ENCODE peak calls at places on chromosomes 5 and 9, in seven cellular contexts. One of them, this sample, is unnamed.

GRCh38 chr9:38380230-38380871 is 12.2 kb upstream of the ALDH1B1 start:
- DNase-seq in aorta: no peak
- DNase-seq in HT1080: peak; percentile 28
- DNase-seq in HEK293T: no peak
- DNase-seq in A549: no peak
- DNase-seq in ascending aorta: no peak
- DNase-seq in anterior cingulate cortex: no peak
- DNase-seq in this sample: no peak

GRCh38 chr9:5481744-5482027 is 28.6 kb upstream of the PDCD1LG2 start:
- DNase-seq in A549: no peak
- DNase-seq in anterior cingulate cortex: no peak
- DNase-seq in aorta: no peak
- DNase-seq in HEK293T: no peak
- DNase-seq in HT1080: no peak
- DNase-seq in ascending aorta: no peak
- DNase-seq in this sample: no peak

GRCh38 chr9:101028346-101029299 is at the start of gene PLPPR1:
- DNase-seq in aorta: peak; percentile 36
- DNase-seq in HT1080: peak; percentile 18
- DNase-seq in HEK293T: peak; percentile 79
- DNase-seq in anterior cingulate cortex: peak; percentile 85
- DNase-seq in A549: peak; percentile 44
- DNase-seq in ascending aorta: no peak
- DNase-seq in this sample: peak; percentile 89

GRCh38 chr5:135641329-135642178 is 62.8 kb upstream of the CXCL14 start:
- DNase-seq in HT1080: no peak
- DNase-seq in HEK293T: no peak
- DNase-seq in aorta: no peak
- DNase-seq in anterior cingulate cortex: no peak
- DNase-seq in A549: no peak
- DNase-seq in ascending aorta: no peak
- DNase-seq in this sample: no peak

GRCh38 chr5:80865547-80865946 is 94.6 kb upstream of the RASGRF2 start:
- DNase-seq in HT1080: no peak
- DNase-seq in HEK293T: no peak
- DNase-seq in anterior cingulate cortex: no peak
- DNase-seq in aorta: no peak
- DNase-seq in A549: no peak
- DNase-seq in ascending aorta: no peak
- DNase-seq in this sample: no peak

GRCh38 chr9:124754289-124754688 is 16.8 kb downstream of the NR6A1 start:
- DNase-seq in aorta: no peak
- DNase-seq in HT1080: no peak
- DNase-seq in A549: no peak
- DNase-seq in ascending aorta: no peak
- DNase-seq in anterior cingulate cortex: no peak
- DNase-seq in HEK293T: no peak
- DNase-seq in this sample: peak; percentile 34

GRCh38 chr5:125536095-125536494 is 789.7 kb upstream of the ZNF608 start:
- DNase-seq in ascending aorta: no peak
- DNase-seq in anterior cingulate cortex: no peak
- DNase-seq in HEK293T: no peak
- DNase-seq in A549: no peak
- DNase-seq in HT1080: no peak
- DNase-seq in aorta: no peak
- DNase-seq in this sample: no peak

GRCh38 chr5:82387041-82387818 is 109.1 kb upstream of the RPS23 start:
- DNase-seq in anterior cingulate cortex: no peak
- DNase-seq in aorta: no peak
- DNase-seq in A549: peak; percentile 58
- DNase-seq in ascending aorta: no peak
- DNase-seq in HT1080: peak; percentile 23
- DNase-seq in HEK293T: peak; percentile 39
- DNase-seq in this sample: peak; percentile 79

GRCh38 chr9:6646028-6646636 is 603 bp upstream of the GLDC start:
- DNase-seq in ascending aorta: no peak
- DNase-seq in HEK293T: no peak
- DNase-seq in HT1080: no peak
- DNase-seq in A549: no peak
- DNase-seq in anterior cingulate cortex: no peak
- DNase-seq in aorta: no peak
- DNase-seq in this sample: no peak

GRCh38 chr9:32430720-32431119 is 46.3 kb downstream of the ACO1 start:
- DNase-seq in HEK293T: no peak
- DNase-seq in anterior cingulate cortex: no peak
- DNase-seq in A549: no peak
- DNase-seq in HT1080: peak; percentile 75
- DNase-seq in aorta: no peak
- DNase-seq in ascending aorta: no peak
- DNase-seq in this sample: no peak

GRCh38 chr9:132923346-132923902 is 21.0 kb downstream of the TSC1 start:
- DNase-seq in HT1080: no peak
- DNase-seq in anterior cingulate cortex: no peak
- DNase-seq in ascending aorta: no peak
- DNase-seq in A549: no peak
- DNase-seq in HEK293T: no peak
- DNase-seq in aorta: no peak
- DNase-seq in this sample: no peak

GRCh38 chr5:122772446-122772845 is 2.4 kb upstream of the SNX2 start:
- DNase-seq in ascending aorta: no peak
- DNase-seq in aorta: no peak
- DNase-seq in HEK293T: no peak
- DNase-seq in A549: no peak
- DNase-seq in HT1080: peak; percentile 33
- DNase-seq in anterior cingulate cortex: no peak
- DNase-seq in this sample: peak; percentile 41

GRCh38 chr5:102289251-102289899 is 6.7 kb downstream of the SLCO4C1 start:
- DNase-seq in anterior cingulate cortex: no peak
- DNase-seq in A549: no peak
- DNase-seq in HT1080: no peak
- DNase-seq in ascending aorta: no peak
- DNase-seq in aorta: no peak
- DNase-seq in HEK293T: no peak
- DNase-seq in this sample: no peak

GRCh38 chr5:173917788-173918786 is 29.9 kb downstream of the CPEB4 start:
- DNase-seq in HEK293T: peak; percentile 76
- DNase-seq in HT1080: peak; percentile 69
- DNase-seq in aorta: peak; percentile 68
- DNase-seq in anterior cingulate cortex: no peak
- DNase-seq in ascending aorta: no peak
- DNase-seq in A549: peak; percentile 83
- DNase-seq in this sample: peak; percentile 89

GRCh38 chr5:74200560-74200959 is 440.0 kb downstream of the ENC1 start:
- DNase-seq in HEK293T: no peak
- DNase-seq in A549: no peak
- DNase-seq in aorta: no peak
- DNase-seq in anterior cingulate cortex: no peak
- DNase-seq in ascending aorta: no peak
- DNase-seq in HT1080: peak; percentile 30
- DNase-seq in this sample: no peak

GRCh38 chr9:125561497-125562148 is 145.4 kb downstream of the MAPKAP1 start:
- DNase-seq in HEK293T: no peak
- DNase-seq in aorta: no peak
- DNase-seq in anterior cingulate cortex: no peak
- DNase-seq in ascending aorta: no peak
- DNase-seq in A549: no peak
- DNase-seq in HT1080: no peak
- DNase-seq in this sample: no peak

GRCh38 chr5:72141440-72142271 is 34.4 kb downstream of the MAP1B start:
- DNase-seq in anterior cingulate cortex: no peak
- DNase-seq in A549: peak; percentile 19
- DNase-seq in HT1080: peak; percentile 83
- DNase-seq in HEK293T: no peak
- DNase-seq in aorta: peak; percentile 66
- DNase-seq in ascending aorta: no peak
- DNase-seq in this sample: no peak

GRCh38 chr9:135968601-135969000 is 7.4 kb upstream of the UBAC1 start:
- DNase-seq in anterior cingulate cortex: no peak
- DNase-seq in HT1080: no peak
- DNase-seq in A549: no peak
- DNase-seq in HEK293T: no peak
- DNase-seq in aorta: no peak
- DNase-seq in ascending aorta: no peak
- DNase-seq in this sample: peak; percentile 47

GRCh38 chr5:142070000-142070399 is 38.6 kb upstream of the NDFIP1 start:
- DNase-seq in ascending aorta: no peak
- DNase-seq in anterior cingulate cortex: no peak
- DNase-seq in aorta: no peak
- DNase-seq in HT1080: no peak
- DNase-seq in HEK293T: no peak
- DNase-seq in A549: no peak
- DNase-seq in this sample: peak; percentile 40

GRCh38 chr5:62340392-62340791 is 34.4 kb downstream of the KIF2A start:
- DNase-seq in anterior cingulate cortex: no peak
- DNase-seq in HT1080: no peak
- DNase-seq in ascending aorta: no peak
- DNase-seq in A549: peak; percentile 38
- DNase-seq in aorta: no peak
- DNase-seq in HEK293T: no peak
- DNase-seq in this sample: peak; percentile 38

GRCh38 chr9:69758981-69759477 is 782 bp downstream of the PTAR1 start:
- DNase-seq in anterior cingulate cortex: no peak
- DNase-seq in HEK293T: no peak
- DNase-seq in A549: no peak
- DNase-seq in HT1080: no peak
- DNase-seq in ascending aorta: no peak
- DNase-seq in aorta: no peak
- DNase-seq in this sample: no peak

GRCh38 chr5:95084757-95085156 is 200.1 kb downstream of the MCTP1 start:
- DNase-seq in HT1080: no peak
- DNase-seq in A549: no peak
- DNase-seq in HEK293T: no peak
- DNase-seq in anterior cingulate cortex: no peak
- DNase-seq in aorta: no peak
- DNase-seq in ascending aorta: no peak
- DNase-seq in this sample: no peak

GRCh38 chr9:133253268-133253667 is 21.7 kb downstream of the ABO start:
- DNase-seq in A549: no peak
- DNase-seq in ascending aorta: no peak
- DNase-seq in HT1080: no peak
- DNase-seq in HEK293T: no peak
- DNase-seq in aorta: no peak
- DNase-seq in anterior cingulate cortex: no peak
- DNase-seq in this sample: no peak

GRCh38 chr5:129063483-129064136 is 30.9 kb upstream of the ISOC1 start:
- DNase-seq in anterior cingulate cortex: no peak
- DNase-seq in ascending aorta: no peak
- DNase-seq in A549: no peak
- DNase-seq in HEK293T: no peak
- DNase-seq in aorta: no peak
- DNase-seq in HT1080: peak; percentile 21
- DNase-seq in this sample: peak; percentile 77

GRCh38 chr9:72396247-72397091 is 31.5 kb upstream of the ZFAND5 start:
- DNase-seq in anterior cingulate cortex: no peak
- DNase-seq in aorta: no peak
- DNase-seq in HEK293T: no peak
- DNase-seq in HT1080: peak; percentile 23
- DNase-seq in ascending aorta: no peak
- DNase-seq in A549: peak; percentile 28
- DNase-seq in this sample: no peak

GRCh38 chr9:36987891-36988290 is 46.2 kb downstream of the PAX5 start:
- DNase-seq in HEK293T: no peak
- DNase-seq in A549: no peak
- DNase-seq in HT1080: peak; percentile 43
- DNase-seq in aorta: no peak
- DNase-seq in ascending aorta: no peak
- DNase-seq in anterior cingulate cortex: no peak
- DNase-seq in this sample: no peak

GRCh38 chr5:1400936-1401335 is 44.3 kb downstream of the SLC6A3 start:
- DNase-seq in HEK293T: no peak
- DNase-seq in A549: no peak
- DNase-seq in HT1080: no peak
- DNase-seq in anterior cingulate cortex: no peak
- DNase-seq in aorta: no peak
- DNase-seq in ascending aorta: no peak
- DNase-seq in this sample: no peak

GRCh38 chr9:13502503-13502902 is 223.0 kb upstream of the MPDZ start:
- DNase-seq in A549: no peak
- DNase-seq in anterior cingulate cortex: no peak
- DNase-seq in HT1080: no peak
- DNase-seq in HEK293T: no peak
- DNase-seq in ascending aorta: no peak
- DNase-seq in aorta: no peak
- DNase-seq in this sample: peak; percentile 42

GRCh38 chr9:131008909-131009618 is at the start of gene LAMC3:
- DNase-seq in ascending aorta: no peak
- DNase-seq in A549: peak; percentile 65
- DNase-seq in anterior cingulate cortex: no peak
- DNase-seq in aorta: no peak
- DNase-seq in HT1080: no peak
- DNase-seq in HEK293T: peak; percentile 71
- DNase-seq in this sample: peak; percentile 70

GRCh38 chr9:98135558-98135934 is 16.5 kb upstream of the TRIM14 start:
- DNase-seq in ascending aorta: no peak
- DNase-seq in HEK293T: no peak
- DNase-seq in A549: no peak
- DNase-seq in HT1080: no peak
- DNase-seq in anterior cingulate cortex: no peak
- DNase-seq in aorta: no peak
- DNase-seq in this sample: no peak

GRCh38 chr5:38837932-38838331 is 7.9 kb upstream of the OSMR start:
- DNase-seq in A549: no peak
- DNase-seq in HT1080: no peak
- DNase-seq in ascending aorta: no peak
- DNase-seq in aorta: no peak
- DNase-seq in HEK293T: no peak
- DNase-seq in anterior cingulate cortex: no peak
- DNase-seq in this sample: no peak

GRCh38 chr9:102518324-102518723 is 476.8 kb upstream of the CYLC2 start:
- DNase-seq in aorta: no peak
- DNase-seq in HT1080: no peak
- DNase-seq in A549: no peak
- DNase-seq in HEK293T: no peak
- DNase-seq in anterior cingulate cortex: no peak
- DNase-seq in ascending aorta: no peak
- DNase-seq in this sample: no peak

GRCh38 chr5:92559743-92560142 is 1021.3 kb downstream of the NR2F1-AS1 start:
- DNase-seq in ascending aorta: no peak
- DNase-seq in HEK293T: no peak
- DNase-seq in A549: no peak
- DNase-seq in HT1080: no peak
- DNase-seq in anterior cingulate cortex: no peak
- DNase-seq in aorta: no peak
- DNase-seq in this sample: peak; percentile 43

GRCh38 chr9:99905833-99906402 is 536 bp upstream of the STX17 start:
- DNase-seq in ascending aorta: no peak
- DNase-seq in HEK293T: no peak
- DNase-seq in aorta: no peak
- DNase-seq in HT1080: peak; percentile 27
- DNase-seq in anterior cingulate cortex: no peak
- DNase-seq in A549: no peak
- DNase-seq in this sample: peak; percentile 3

GRCh38 chr5:29197636-29198035 is 1995.8 kb upstream of the CDH6 start:
- DNase-seq in ascending aorta: no peak
- DNase-seq in A549: peak; percentile 7
- DNase-seq in anterior cingulate cortex: no peak
- DNase-seq in HT1080: peak; percentile 76
- DNase-seq in HEK293T: no peak
- DNase-seq in aorta: no peak
- DNase-seq in this sample: no peak

GRCh38 chr5:10307206-10308148 is at the start of gene CMBL:
- DNase-seq in A549: no peak
- DNase-seq in aorta: peak; percentile 65
- DNase-seq in HT1080: peak; percentile 78
- DNase-seq in HEK293T: peak; percentile 42
- DNase-seq in anterior cingulate cortex: peak; percentile 56
- DNase-seq in ascending aorta: no peak
- DNase-seq in this sample: peak; percentile 37